ENCODE peak calls at places on chromosomes 12 and 14, in six cellular contexts. S, H, K, N, L and A are unnamed samples.

GRCh38 chr12:118549506-118550109 is 173.3 kb downstream of the SUDS3 start:
- DNase-seq in S (no peak), H (no peak), K (no peak), N (no peak), L (no peak), A (no peak)

GRCh38 chr14:99214701-99215100 is 57.3 kb downstream of the BCL11B start:
- DNase-seq in S (no peak), H (no peak), K (no peak), N (no peak), L (no peak), A (no peak)

GRCh38 chr12:47997321-47997720 is 7.0 kb downstream of the COL2A1 start:
- DNase-seq in S (no peak), H (no peak), K (no peak), N (no peak), L (no peak), A (no peak)

GRCh38 chr12:96249196-96250118 is 55.3 kb downstream of the ELK3 start:
- DNase-seq in S (peak), H (no peak), K (peak), N (peak), L (no peak), A (no peak)

GRCh38 chr14:21428930-21429329 is 27.0 kb downstream of the CHD8 start:
- DNase-seq in S (no peak), H (no peak), K (no peak), N (peak), L (no peak), A (no peak)

GRCh38 chr12:24198936-24199644 is 249.6 kb upstream of the SOX5 start:
- DNase-seq in S (peak), H (no peak), K (no peak), N (no peak), L (no peak), A (no peak)

GRCh38 chr12:57717131-57717530 is 21.4 kb downstream of the AGAP2 start:
- DNase-seq in S (no peak), H (no peak), K (no peak), N (no peak), L (peak), A (no peak)

GRCh38 chr12:107448198-107448597 is 237.4 kb upstream of the PWP1 start:
- DNase-seq in S (no peak), H (no peak), K (peak), N (no peak), L (no peak), A (no peak)

GRCh38 chr12:77120695-77121094 is 55.3 kb upstream of the E2F7 start:
- DNase-seq in S (peak), H (no peak), K (no peak), N (no peak), L (no peak), A (no peak)

GRCh38 chr14:102182901-102183619 is 43.4 kb downstream of the WDR20 start:
- DNase-seq in S (peak), H (no peak), K (no peak), N (no peak), L (no peak), A (no peak)

GRCh38 chr12:53483979-53484377 is 15.3 kb downstream of the MAP3K12 start:
- DNase-seq in S (no peak), H (no peak), K (no peak), N (no peak), L (no peak), A (no peak)

GRCh38 chr12:73678335-73678734 is 859.3 kb upstream of the ATXN7L3B start:
- DNase-seq in S (no peak), H (no peak), K (no peak), N (no peak), L (no peak), A (no peak)

GRCh38 chr12:58425481-58426392 is 484.4 kb downstream of the ATP23 start:
- DNase-seq in S (peak), H (no peak), K (no peak), N (peak), L (no peak), A (peak)

GRCh38 chr12:26286186-26286585 is 90.8 kb downstream of the SSPN start:
- DNase-seq in S (peak), H (no peak), K (no peak), N (no peak), L (no peak), A (no peak)

GRCh38 chr14:53715390-53715730 is 241.3 kb downstream of the BMP4 start:
- DNase-seq in S (peak), H (no peak), K (no peak), N (no peak), L (no peak), A (no peak)

GRCh38 chr12:68420225-68421008 is 88.3 kb upstream of the MDM1 start:
- DNase-seq in S (peak), H (no peak), K (no peak), N (peak), L (no peak), A (no peak)

GRCh38 chr12:120402217-120402616 is 33.3 kb upstream of the MSI1 start:
- DNase-seq in S (peak), H (no peak), K (no peak), N (no peak), L (no peak), A (no peak)

GRCh38 chr12:50401383-50402155 is 884 bp downstream of the LARP4 start:
- DNase-seq in S (peak), H (no peak), K (no peak), N (no peak), L (peak), A (peak)

GRCh38 chr14:54922598-54922997 is 20.0 kb upstream of the GCH1 start:
- DNase-seq in S (no peak), H (no peak), K (no peak), N (no peak), L (no peak), A (no peak)

GRCh38 chr12:5317556-5317955 is 114.4 kb upstream of the NTF3 start:
- DNase-seq in S (peak), H (no peak), K (no peak), N (no peak), L (no peak), A (no peak)

GRCh38 chr12:51196547-51196946 is 21.3 kb downstream of the POU6F1 start:
- DNase-seq in S (no peak), H (no peak), K (no peak), N (no peak), L (no peak), A (no peak)

GRCh38 chr12:77007476-77007875 is 57.9 kb downstream of the E2F7 start:
- DNase-seq in S (peak), H (no peak), K (no peak), N (no peak), L (no peak), A (no peak)

GRCh38 chr12:109951136-109951535 is 45.0 kb downstream of the GIT2 start:
- DNase-seq in S (peak), H (no peak), K (no peak), N (no peak), L (no peak), A (no peak)

GRCh38 chr12:49693931-49694439 is 13.2 kb downstream of the FMNL3 start:
- DNase-seq in S (no peak), H (no peak), K (no peak), N (no peak), L (no peak), A (no peak)

GRCh38 chr12:25504744-25505143 is 48.3 kb downstream of the LMNTD1 start:
- DNase-seq in S (no peak), H (no peak), K (no peak), N (no peak), L (no peak), A (no peak)